ENCODE peak calls at places on chromosomes 12 and 14, in four cellular contexts. B, O, S and J are unnamed samples.

GRCh38 chr14:64507376-64508156 is 3.0 kb downstream of the ZBTB1 start:
- DNase-seq in B (no peak), S (no peak), O (peak), J (peak)

GRCh38 chr12:102169922-102170698 is 27.5 kb downstream of the PMCH start:
- DNase-seq in S (no peak), O (peak), B (no peak), J (peak)

GRCh38 chr14:71289536-71289935 is 382.3 kb downstream of the PCNX1 start:
- DNase-seq in O (no peak), B (no peak), S (no peak), J (peak)

GRCh38 chr14:20652996-20653975 is 11.8 kb upstream of the OR6S1 start:
- DNase-seq in B (peak), O (peak), S (peak), J (peak)

GRCh38 chr12:442235-442884 is 17.4 kb upstream of the B4GALNT3 start:
- DNase-seq in S (peak), O (peak), B (peak), J (peak)

GRCh38 chr12:108551556-108551955 is 9.4 kb downstream of the SART3 start:
- DNase-seq in O (peak), B (no peak), S (no peak), J (no peak)

GRCh38 chr12:111368291-111368683 is 608 bp downstream of the PHETA1 start:
- DNase-seq in B (no peak), O (no peak), S (no peak), J (no peak)

GRCh38 chr14:85010186-85010585 is 519.8 kb upstream of the FLRT2 start:
- DNase-seq in B (no peak), S (no peak), O (no peak), J (no peak)

GRCh38 chr12:40099423-40099853 is 6.4 kb downstream of the SLC2A13 start:
- DNase-seq in S (no peak), O (no peak), B (no peak), J (no peak)

GRCh38 chr14:98015921-98016320 is 1218.7 kb downstream of the VRK1 start:
- DNase-seq in B (no peak), O (no peak), S (no peak), J (no peak)

GRCh38 chr12:2052861-2053674 is at the start of gene CACNA1C:
- DNase-seq in O (peak), S (peak), B (peak), J (peak)

GRCh38 chr12:64824130-64824499 is 332 bp upstream of the TBC1D30 start:
- DNase-seq in S (no peak), O (no peak), B (no peak), J (no peak)

GRCh38 chr12:10392394-10392930 is 2.6 kb upstream of the KLRK1 start:
- DNase-seq in S (no peak), O (peak), B (no peak), J (no peak)

GRCh38 chr12:56081393-56082347 is 1.7 kb downstream of the ERBB3 start:
- DNase-seq in B (no peak), O (no peak), S (no peak), J (peak)

GRCh38 chr14:92880851-92881250 is 42.1 kb upstream of the CHGA start:
- DNase-seq in O (peak), S (peak), B (peak), J (peak)

GRCh38 chr12:4324366-4324765 is 3.4 kb downstream of the TIGAR start:
- DNase-seq in O (no peak), S (no peak), B (no peak), J (no peak)

GRCh38 chr14:35855886-35856481 is 29.8 kb downstream of the BRMS1L start:
- DNase-seq in O (no peak), S (no peak), B (no peak), J (peak)

GRCh38 chr14:70013269-70013873 is 134.2 kb downstream of the SMOC1 start:
- DNase-seq in S (peak), B (peak), O (peak), J (peak)

GRCh38 chr12:72236071-72236705 is 36.0 kb upstream of the TRHDE start:
- DNase-seq in S (no peak), B (no peak), O (peak), J (no peak)

GRCh38 chr12:19546611-19547162 is 107.4 kb downstream of the AEBP2 start:
- DNase-seq in B (no peak), S (no peak), O (peak), J (no peak)

GRCh38 chr14:39109893-39110715 is 4.0 kb upstream of the GEMIN2 start:
- DNase-seq in S (no peak), O (no peak), B (no peak), J (no peak)

GRCh38 chr12:75850751-75851462 is 180.7 kb downstream of the PHLDA1 start:
- DNase-seq in O (peak), B (no peak), S (no peak), J (peak)

GRCh38 chr12:25884920-25885234 is 73.6 kb upstream of the RASSF8 start:
- DNase-seq in O (no peak), S (peak), B (peak), J (no peak)

GRCh38 chr12:40149673-40150260 is 43.9 kb upstream of the SLC2A13 start:
- DNase-seq in O (no peak), B (no peak), S (no peak), J (peak)

GRCh38 chr12:31866523-31866922 is 92.7 kb upstream of the RESF1 start:
- DNase-seq in B (no peak), S (no peak), O (no peak), J (no peak)

GRCh38 chr14:32473476-32473875 is 144.4 kb downstream of the AKAP6 start:
- DNase-seq in S (no peak), O (no peak), B (no peak), J (peak)

GRCh38 chr14:33596211-33597080 is 354.4 kb downstream of the EGLN3 start:
- DNase-seq in S (no peak), B (no peak), O (no peak), J (no peak)

GRCh38 chr14:74591394-74591793 is 20.6 kb downstream of the LTBP2 start:
- DNase-seq in S (no peak), O (no peak), B (no peak), J (no peak)

GRCh38 chr12:54988402-54989054 is 4.0 kb upstream of the TESPA1 start:
- DNase-seq in B (no peak), S (no peak), O (peak), J (no peak)

GRCh38 chr12:131126662-131127173 is 173.0 kb downstream of the ADGRD1 start:
- DNase-seq in O (no peak), B (no peak), S (no peak), J (no peak)
- H4K5ac ChIP-seq in O (no peak), B (no peak), S (no peak), J (no peak)

DNA sequence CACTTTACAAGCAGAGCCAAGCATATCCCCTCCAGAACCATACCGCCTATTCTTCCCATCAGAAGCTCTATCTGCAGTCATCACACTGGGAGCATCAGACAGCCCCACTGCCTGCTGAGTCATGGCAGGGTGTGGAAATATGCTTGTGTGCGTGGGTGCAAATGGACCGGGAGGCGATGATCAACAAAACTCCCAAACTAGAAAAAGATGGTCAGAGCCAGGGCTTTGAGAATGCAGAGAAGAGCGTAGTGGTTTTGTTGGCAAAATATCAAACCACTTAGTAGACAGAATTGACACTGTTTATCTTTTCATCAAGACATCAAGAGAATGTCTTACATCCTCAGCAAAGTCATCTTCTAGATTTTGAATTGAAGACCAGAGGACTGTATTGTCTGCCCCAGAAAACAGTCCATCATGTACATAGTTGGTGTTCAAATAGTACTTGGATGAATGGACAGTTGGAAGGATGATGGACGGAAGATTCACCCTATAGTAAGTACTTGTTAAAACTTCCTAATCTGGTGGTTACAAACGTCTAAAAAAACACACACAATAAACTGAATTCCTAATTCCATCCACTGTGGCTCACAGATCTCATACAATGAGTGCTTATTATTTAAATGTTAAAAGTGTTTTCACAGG is 54.9 kb downstream of the VWF start:
- DNase-seq in S (no peak), B (no peak), O (peak), J (no peak)
- H2BK120ac ChIP-seq in S (no peak), B (no peak), O (peak), J (no peak)

GRCh38 chr12:67650127-67650495 is 1.6 kb downstream of the DYRK2 start:
- DNase-seq in O (no peak), S (no peak), B (no peak), J (no peak)

GRCh38 chr12:67650528-67651379 is 2.2 kb downstream of the DYRK2 start:
- DNase-seq in S (no peak), B (no peak), O (no peak), J (peak)

GRCh38 chr12:67648306-67649164 is at the start of gene DYRK2:
- DNase-seq in B (peak), S (peak), O (peak), J (peak)

GRCh38 chr12:67647547-67648305 is 819 bp upstream of the DYRK2 start:
- DNase-seq in B (peak), O (peak), S (peak), J (peak)

DNA sequence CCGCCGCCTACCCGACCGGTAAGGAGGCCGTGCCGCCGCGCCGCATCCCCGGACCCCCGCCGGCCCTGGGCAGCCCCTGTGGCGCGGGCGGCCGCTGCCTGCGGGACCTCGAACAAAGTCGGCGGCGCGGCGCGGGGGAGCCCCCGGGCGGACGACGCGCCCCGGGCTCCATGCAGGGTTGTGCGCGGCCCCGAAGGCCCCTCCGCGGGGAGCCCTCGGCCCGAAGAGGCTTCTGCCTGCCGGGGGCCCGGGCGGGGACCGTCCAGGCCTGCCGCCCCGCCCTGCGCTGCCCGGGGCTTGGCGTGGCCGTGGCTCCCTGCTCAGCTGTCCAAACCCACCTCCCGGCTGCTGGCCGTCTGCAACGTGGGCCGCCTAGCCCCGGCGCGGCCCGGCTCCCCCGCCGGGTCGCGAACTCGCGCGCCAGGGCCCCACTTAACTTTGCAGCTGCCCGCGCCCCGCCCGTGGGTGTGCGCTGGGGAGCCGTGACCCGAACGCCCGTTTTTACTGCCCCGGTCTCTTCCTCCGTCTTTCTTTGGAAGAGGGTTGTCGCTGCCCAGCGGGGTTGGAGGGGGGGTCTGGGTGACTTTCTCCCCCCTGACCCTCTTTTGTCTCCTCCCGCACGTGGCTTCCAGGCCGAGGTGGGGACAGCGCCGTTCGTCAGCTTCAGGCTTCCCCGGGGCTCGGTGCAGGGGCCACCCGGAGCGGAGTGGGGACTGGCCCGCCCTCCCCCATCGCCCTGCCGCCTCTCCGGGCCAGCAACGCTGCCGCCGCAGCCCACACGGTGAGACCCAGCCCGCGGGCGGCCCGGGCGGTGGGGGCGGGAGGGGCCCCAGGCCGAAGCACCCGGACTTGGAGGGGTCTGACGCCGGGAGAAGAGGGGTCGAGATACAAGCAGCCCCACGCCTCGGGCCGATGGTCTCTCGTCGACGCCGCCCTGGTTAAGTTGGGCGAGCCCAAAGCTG is 901 bp downstream of the DYRK2 start:
- DNase-seq in O (no peak), S (peak), B (no peak), J (peak)
- H3K4ac ChIP-seq in O (peak), S (peak), B (no peak), J (peak)

GRCh38 chr14:60093088-60093487 is 1.4 kb downstream of the PCNX4 start:
- DNase-seq in O (no peak), S (no peak), B (no peak), J (no peak)

GRCh38 chr14:60089201-60089600 is 2.5 kb upstream of the PCNX4 start:
- DNase-seq in S (no peak), O (no peak), B (no peak), J (no peak)

GRCh38 chr14:60091550-60092511 is at the start of gene PCNX4:
- DNase-seq in O (peak), B (peak), S (peak), J (peak)

GRCh38 chr14:60092516-60092915 is 793 bp downstream of the PCNX4 start:
- DNase-seq in O (peak), B (no peak), S (no peak), J (peak)

DNA sequence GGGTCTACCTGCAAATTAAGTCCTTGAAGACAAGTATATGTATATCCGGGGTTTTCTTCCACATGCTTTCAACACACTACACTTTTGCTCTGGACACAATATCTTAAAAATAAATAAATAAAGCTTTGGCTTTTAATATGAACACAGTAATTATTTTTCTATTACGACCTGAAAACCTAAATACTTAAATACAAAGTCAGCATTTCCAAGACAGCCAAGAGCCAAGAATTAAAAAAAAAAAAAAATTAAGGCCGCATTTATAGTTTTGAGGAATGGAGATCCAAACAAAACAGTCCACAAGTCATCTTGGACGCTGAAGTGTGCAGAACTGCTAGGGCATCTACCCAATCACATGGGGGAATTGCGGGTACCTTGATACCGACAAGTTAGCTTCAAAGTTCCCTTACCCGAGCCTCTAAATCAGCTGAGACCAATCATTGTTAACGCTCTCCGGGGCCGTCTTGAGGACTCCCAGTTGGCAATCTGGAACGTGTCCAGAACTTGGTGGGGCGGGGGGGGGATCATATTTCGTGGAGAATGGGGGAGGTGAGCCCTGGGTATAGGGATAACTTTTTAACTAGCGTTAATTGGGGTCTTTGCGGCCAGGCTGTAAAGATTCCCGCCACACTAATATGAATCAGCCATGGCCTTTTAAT is 731 bp upstream of the PCNX4 start:
- DNase-seq in O (peak), S (no peak), B (no peak), J (peak)
- H4K5ac ChIP-seq in O (peak), S (peak), B (no peak), J (no peak)

DNA sequence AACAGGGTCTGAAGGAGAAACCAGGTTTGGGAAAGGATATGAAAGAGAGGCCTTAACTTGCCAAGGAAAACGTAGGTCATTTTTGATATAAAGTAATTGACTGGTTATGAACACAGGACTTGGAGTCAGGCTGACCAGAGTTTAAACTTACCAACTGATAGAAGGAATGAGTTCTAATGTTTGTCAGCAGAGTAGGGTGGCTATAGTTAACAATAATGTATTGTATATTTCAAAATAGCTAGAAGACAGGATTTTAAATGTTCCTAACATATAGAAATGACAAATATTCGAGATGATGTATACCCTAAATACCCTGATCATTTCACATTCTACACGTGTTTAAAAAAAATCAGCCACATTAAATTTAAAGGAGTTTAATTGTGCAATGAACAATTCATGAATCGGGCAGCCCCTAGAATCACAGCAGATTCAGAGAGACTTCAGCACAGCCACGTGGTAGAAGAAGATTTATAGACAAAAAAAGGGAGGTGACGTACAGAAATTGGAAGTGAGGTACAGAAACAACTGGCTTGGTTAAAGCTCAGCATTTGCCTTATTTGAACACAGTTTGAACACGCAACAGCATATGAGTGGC is 52.5 kb upstream of the PLEKHG7 start:
- DNase-seq in B (no peak), S (no peak), O (no peak), J (no peak)
- H2BK120ac ChIP-seq in B (no peak), S (no peak), O (no peak), J (no peak)

GRCh38 chr14:102671410-102671809 is 79.0 kb downstream of the RCOR1 start:
- DNase-seq in B (no peak), S (no peak), O (no peak), J (no peak)
- H3K4ac ChIP-seq in B (no peak), S (no peak), O (no peak), J (no peak)

DNA sequence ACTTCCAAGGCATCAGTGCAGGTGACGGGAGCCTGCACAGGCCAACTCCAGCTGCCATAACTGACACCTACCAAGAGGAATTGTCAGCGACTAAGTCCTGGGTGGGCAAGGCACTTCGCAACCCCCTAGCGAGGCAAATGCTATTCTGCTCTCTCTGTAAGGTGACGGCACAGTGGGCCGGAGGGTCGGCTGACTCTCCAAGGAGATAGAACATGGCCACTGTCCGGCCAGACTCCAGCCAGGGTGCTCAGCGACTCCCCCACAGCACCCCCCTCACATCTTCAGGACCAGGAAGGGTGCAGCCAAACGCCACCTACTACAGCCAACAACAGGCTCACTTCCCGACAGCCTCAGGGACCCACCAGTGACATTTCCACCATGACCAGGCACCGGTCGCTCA is 13.2 kb downstream of the RAB35 start:
- DNase-seq in S (no peak), B (no peak), O (no peak), J (no peak)
- H4K5ac ChIP-seq in S (no peak), B (no peak), O (no peak), J (no peak)

GRCh38 chr12:121916719-121917118 is 1.7 kb upstream of the CFAP251 start:
- DNase-seq in S (no peak), B (peak), O (peak), J (no peak)
- H2BK120ac ChIP-seq in S (no peak), B (no peak), O (no peak), J (no peak)